ENCODE peak calls at places on chromosomes 5 and 9, in seven cellular contexts. Y is IMR-90; J is foreskin fibroblast; K is endothelial cell; T is activated CD4-positive, alpha-beta T cell treated with anti-CD3 and anti-CD28 coated beads, Interleukin-2, amount 10 ng/mL, durations not matched to agents 7 days and 5 days; U is SHP77 treated with DMSO at 0.1 percent for 48 hours; L is stimulated activated CD8-positive, alpha-beta memory T cell treated with anti-CD3 and anti-CD28 coated beads, Interleukin-4, amount 100 ng/mL, for 48 hours. D is an unnamed sample.

GRCh38 chr9:24817756-24818155 is 272.1 kb upstream of the IZUMO3 start:
- DNase-seq in L (no peak), Y (no peak), J (no peak), U (no peak), K (no peak), T (no peak), D (no peak)

GRCh38 chr5:5192681-5193080 is 52.6 kb downstream of the ADAMTS16 start:
- DNase-seq in U (no peak), L (no peak), T (no peak), J (no peak), K (no peak), Y (no peak), D (peak; percentile 35)

GRCh38 chr5:39469173-39469572 is 44.4 kb upstream of the DAB2 start:
- DNase-seq in J (no peak), K (no peak), U (no peak), Y (no peak), L (no peak), T (no peak), D (no peak)

GRCh38 chr5:75044406-75044805 is 8.0 kb downstream of the GCNT4 start:
- DNase-seq in K (no peak), J (no peak), Y (no peak), T (no peak), U (no peak), L (no peak), D (no peak)

GRCh38 chr5:108743344-108743743 is 4.4 kb upstream of the FER start:
- DNase-seq in U (no peak), J (no peak), K (no peak), L (no peak), T (no peak), Y (no peak), D (no peak)

GRCh38 chr9:94472766-94473165 is 82.1 kb upstream of the PCAT7 start:
- DNase-seq in J (no peak), T (no peak), U (no peak), L (no peak), K (no peak), Y (no peak), D (peak; percentile 9)

GRCh38 chr9:81613002-81613750 is 76.2 kb downstream of the TLE1 start:
- DNase-seq in Y (peak; percentile 98), J (peak; percentile 92), K (no peak), T (no peak), L (no peak), U (no peak), D (peak; percentile 62)

GRCh38 chr5:71475788-71476384 is 20.4 kb downstream of the BDP1 start:
- DNase-seq in Y (peak; percentile 29), U (no peak), K (no peak), T (peak; percentile 9), J (peak; percentile 37), L (no peak), D (peak; percentile 20)

GRCh38 chr9:70229026-70229425 is 29.8 kb upstream of the SMC5 start:
- DNase-seq in K (no peak), Y (no peak), U (no peak), J (peak; percentile 47), T (no peak), L (no peak), D (no peak)

GRCh38 chr9:37935106-37935505 is 31.2 kb upstream of the SLC25A51 start:
- DNase-seq in J (peak; percentile 46), Y (no peak), L (no peak), K (no peak), T (no peak), U (no peak), D (no peak)

GRCh38 chr5:10562202-10563131 is 1.4 kb upstream of the ANKRD33B start:
- DNase-seq in K (no peak), L (no peak), U (no peak), Y (peak; percentile 33), T (no peak), J (no peak), D (no peak)

GRCh38 chr9:136433043-136433715 is 6.5 kb downstream of the INPP5E start:
- DNase-seq in Y (no peak), T (no peak), U (no peak), K (no peak), L (no peak), J (no peak), D (no peak)

GRCh38 chr5:88145603-88146467 is 122.8 kb downstream of the TMEM161B start:
- DNase-seq in T (no peak), J (peak; percentile 12), K (peak; percentile 15), Y (no peak), U (no peak), L (peak; percentile 24), D (no peak)

GRCh38 chr5:142057697-142058056 is 44.9 kb upstream of the GNPDA1 start:
- DNase-seq in L (no peak), U (no peak), Y (no peak), T (no peak), K (no peak), J (no peak), D (no peak)

GRCh38 chr5:79729686-79730085 is 40.0 kb downstream of the CMYA5 start:
- DNase-seq in L (no peak), U (no peak), K (no peak), J (no peak), T (no peak), Y (no peak), D (no peak)

GRCh38 chr9:35112257-35113020 is 3.2 kb downstream of the ATOSB start:
- DNase-seq in T (no peak), J (peak; percentile 93), U (no peak), K (no peak), Y (peak; percentile 64), L (no peak), D (peak; percentile 86)

GRCh38 chr9:113995963-113996362 is 82.1 kb downstream of the AMBP start:
- DNase-seq in J (no peak), T (no peak), L (no peak), U (no peak), K (no peak), Y (no peak), D (no peak)

GRCh38 chr5:134371834-134372340 is 518 bp downstream of the UBE2B start:
- DNase-seq in T (peak; percentile 47), U (peak; percentile 17), Y (peak; percentile 26), J (peak; percentile 65), K (peak; percentile 35), L (peak; percentile 67), D (peak; percentile 63)

GRCh38 chr5:128380324-128380723 is 157.7 kb downstream of the FBN2 start:
- DNase-seq in K (no peak), Y (no peak), J (no peak), T (no peak), U (no peak), L (no peak), D (no peak)

GRCh38 chr5:19987594-19988345 is at the start of gene CDH18:
- DNase-seq in U (peak; percentile 93), L (no peak), T (no peak), K (peak; percentile 69), J (peak; percentile 75), Y (peak; percentile 38), D (peak; percentile 76)

GRCh38 chr9:73149371-73150067 is 2.1 kb upstream of the ANXA1 start:
- DNase-seq in Y (peak; percentile 92), J (peak; percentile 86), K (no peak), L (no peak), T (peak; percentile 42), U (peak; percentile 0), D (peak; percentile 85)

GRCh38 chr5:1393571-1394501 is 48.9 kb upstream of the CLPTM1L start:
- DNase-seq in L (no peak), U (no peak), Y (no peak), T (no peak), K (no peak), J (no peak), D (no peak)

GRCh38 chr9:136058801-136059302 is 36.2 kb downstream of the NACC2 start:
- DNase-seq in J (no peak), K (peak; percentile 4), U (no peak), Y (no peak), T (peak; percentile 5), L (peak; percentile 8), D (no peak)

GRCh38 chr5:139386039-139386438 is 2.9 kb upstream of the SLC23A1 start:
- DNase-seq in Y (no peak), U (no peak), L (no peak), T (no peak), J (peak; percentile 14), K (no peak), D (no peak)

D was measured in EL.